ENCODE peak calls at places on chromosomes 12 and 14, in ten cellular contexts. One of them, this sample, is unnamed.

GRCh38 chr14:32588448-32589320 is 259.6 kb downstream of the AKAP6 start:
- DNase-seq in NCI-H69: peak
- DNase-seq in heart right ventricle: no peak
- DNase-seq in GM03348: peak
- DNase-seq in AG04450: no peak
- DNase-seq in NCI-H1694 treated with DMSO at 0.1 percent for 48 hours: peak
- DNase-seq in M059J: peak
- DNase-seq in GM23248: peak
- DNase-seq in T-cell: no peak
- DNase-seq in brain microvascular endothelial cell: no peak
- DNase-seq in this sample: peak

GRCh38 chr14:61140872-61141271 is 140.3 kb downstream of the TMEM30B start:
- DNase-seq in M059J: peak
- DNase-seq in NCI-H1694 treated with DMSO at 0.1 percent for 48 hours: no peak
- DNase-seq in NCI-H69: peak
- DNase-seq in GM03348: no peak
- DNase-seq in AG04450: peak
- DNase-seq in brain microvascular endothelial cell: peak
- DNase-seq in T-cell: no peak
- DNase-seq in GM23248: peak
- DNase-seq in heart right ventricle: no peak
- DNase-seq in this sample: no peak

GRCh38 chr12:131041968-131042847 is 88.5 kb downstream of the ADGRD1 start:
- DNase-seq in GM03348: no peak
- DNase-seq in brain microvascular endothelial cell: no peak
- DNase-seq in T-cell: no peak
- DNase-seq in NCI-H1694 treated with DMSO at 0.1 percent for 48 hours: no peak
- DNase-seq in NCI-H69: no peak
- DNase-seq in AG04450: no peak
- DNase-seq in GM23248: no peak
- DNase-seq in M059J: no peak
- DNase-seq in heart right ventricle: no peak
- DNase-seq in this sample: no peak

GRCh38 chr12:50390284-50390683 is 6.1 kb downstream of the FAM186A start:
- DNase-seq in brain microvascular endothelial cell: peak
- DNase-seq in NCI-H1694 treated with DMSO at 0.1 percent for 48 hours: no peak
- DNase-seq in T-cell: no peak
- DNase-seq in GM23248: peak
- DNase-seq in heart right ventricle: no peak
- DNase-seq in GM03348: peak
- DNase-seq in NCI-H69: no peak
- DNase-seq in M059J: peak
- DNase-seq in AG04450: peak
- DNase-seq in this sample: no peak

GRCh38 chr12:117901631-117902030 is 67.2 kb downstream of the KSR2 start:
- DNase-seq in GM23248: no peak
- DNase-seq in brain microvascular endothelial cell: no peak
- DNase-seq in NCI-H1694 treated with DMSO at 0.1 percent for 48 hours: no peak
- DNase-seq in heart right ventricle: no peak
- DNase-seq in T-cell: no peak
- DNase-seq in NCI-H69: no peak
- DNase-seq in AG04450: no peak
- DNase-seq in M059J: no peak
- DNase-seq in GM03348: no peak
- DNase-seq in this sample: no peak

GRCh38 chr14:81459421-81459820 is 59.3 kb upstream of the STON2 start:
- DNase-seq in T-cell: no peak
- DNase-seq in M059J: no peak
- DNase-seq in GM03348: no peak
- DNase-seq in NCI-H1694 treated with DMSO at 0.1 percent for 48 hours: no peak
- DNase-seq in heart right ventricle: no peak
- DNase-seq in brain microvascular endothelial cell: no peak
- DNase-seq in NCI-H69: no peak
- DNase-seq in AG04450: no peak
- DNase-seq in GM23248: no peak
- DNase-seq in this sample: no peak

GRCh38 chr12:80979821-80980220 is 42.1 kb upstream of the LIN7A start:
- DNase-seq in brain microvascular endothelial cell: no peak
- DNase-seq in heart right ventricle: no peak
- DNase-seq in NCI-H1694 treated with DMSO at 0.1 percent for 48 hours: no peak
- DNase-seq in M059J: no peak
- DNase-seq in GM03348: no peak
- DNase-seq in T-cell: no peak
- DNase-seq in GM23248: no peak
- DNase-seq in AG04450: no peak
- DNase-seq in NCI-H69: peak
- DNase-seq in this sample: no peak

GRCh38 chr14:38206689-38207088 is 1.0 kb upstream of the SSTR1 start:
- DNase-seq in GM23248: no peak
- DNase-seq in NCI-H1694 treated with DMSO at 0.1 percent for 48 hours: no peak
- DNase-seq in NCI-H69: peak
- DNase-seq in GM03348: no peak
- DNase-seq in AG04450: no peak
- DNase-seq in heart right ventricle: no peak
- DNase-seq in brain microvascular endothelial cell: no peak
- DNase-seq in M059J: no peak
- DNase-seq in T-cell: no peak
- DNase-seq in this sample: no peak

GRCh38 chr14:101458536-101459391 is 102.5 kb upstream of the DIO3 start:
- DNase-seq in NCI-H69: no peak
- DNase-seq in T-cell: no peak
- DNase-seq in brain microvascular endothelial cell: no peak
- DNase-seq in NCI-H1694 treated with DMSO at 0.1 percent for 48 hours: no peak
- DNase-seq in GM03348: no peak
- DNase-seq in M059J: no peak
- DNase-seq in heart right ventricle: no peak
- DNase-seq in AG04450: no peak
- DNase-seq in GM23248: no peak
- DNase-seq in this sample: no peak

GRCh38 chr14:24334431-24335271 is at the start of gene ADCY4:
- DNase-seq in heart right ventricle: peak
- DNase-seq in T-cell: no peak
- DNase-seq in GM03348: no peak
- DNase-seq in brain microvascular endothelial cell: no peak
- DNase-seq in M059J: no peak
- DNase-seq in AG04450: no peak
- DNase-seq in NCI-H1694 treated with DMSO at 0.1 percent for 48 hours: no peak
- DNase-seq in GM23248: peak
- DNase-seq in NCI-H69: peak
- DNase-seq in this sample: no peak

GRCh38 chr12:14278294-14278953 is 87.1 kb upstream of the ATF7IP start:
- DNase-seq in T-cell: no peak
- DNase-seq in GM03348: no peak
- DNase-seq in M059J: no peak
- DNase-seq in NCI-H1694 treated with DMSO at 0.1 percent for 48 hours: no peak
- DNase-seq in GM23248: no peak
- DNase-seq in NCI-H69: no peak
- DNase-seq in AG04450: no peak
- DNase-seq in heart right ventricle: no peak
- DNase-seq in brain microvascular endothelial cell: no peak
- DNase-seq in this sample: no peak

GRCh38 chr14:20379743-20380142 is 33.6 kb downstream of the TEP1 start:
- DNase-seq in heart right ventricle: no peak
- DNase-seq in brain microvascular endothelial cell: no peak
- DNase-seq in M059J: no peak
- DNase-seq in AG04450: no peak
- DNase-seq in NCI-H69: no peak
- DNase-seq in GM03348: no peak
- DNase-seq in GM23248: no peak
- DNase-seq in T-cell: no peak
- DNase-seq in NCI-H1694 treated with DMSO at 0.1 percent for 48 hours: no peak
- DNase-seq in this sample: no peak

GRCh38 chr14:65170768-65171251 is 68.5 kb upstream of the MAX start:
- DNase-seq in GM23248: peak
- DNase-seq in GM03348: peak
- DNase-seq in T-cell: peak
- DNase-seq in NCI-H1694 treated with DMSO at 0.1 percent for 48 hours: peak
- DNase-seq in NCI-H69: peak
- DNase-seq in M059J: peak
- DNase-seq in AG04450: peak
- DNase-seq in brain microvascular endothelial cell: peak
- DNase-seq in heart right ventricle: peak
- DNase-seq in this sample: no peak

GRCh38 chr14:69093551-69094421 is 59.1 kb downstream of the DCAF5 start:
- DNase-seq in heart right ventricle: no peak
- DNase-seq in M059J: peak
- DNase-seq in GM23248: peak
- DNase-seq in AG04450: no peak
- DNase-seq in NCI-H69: peak
- DNase-seq in NCI-H1694 treated with DMSO at 0.1 percent for 48 hours: no peak
- DNase-seq in T-cell: no peak
- DNase-seq in GM03348: peak
- DNase-seq in brain microvascular endothelial cell: peak
- DNase-seq in this sample: peak

GRCh38 chr12:130880411-130880885 is 8.6 kb downstream of the RAN start:
- DNase-seq in heart right ventricle: no peak
- DNase-seq in M059J: no peak
- DNase-seq in NCI-H69: peak
- DNase-seq in AG04450: no peak
- DNase-seq in GM03348: peak
- DNase-seq in brain microvascular endothelial cell: no peak
- DNase-seq in GM23248: peak
- DNase-seq in NCI-H1694 treated with DMSO at 0.1 percent for 48 hours: no peak
- DNase-seq in T-cell: no peak
- DNase-seq in this sample: no peak

This sample was measured in NCI-H146.